ENCODE peak calls at places on chromosomes 2 and 18, in seven cellular contexts. I, E, N, L, T, V and A are unnamed samples.
A peak's percentile ranks its signal among the peaks of the same experiment; 100 is the strongest.

GRCh38 chr2:135745545-135745944 is 3.9 kb downstream of the UBXN4 start:
- DNase-seq in I (no peak), E (no peak), N (no peak), L (no peak), T (no peak), V (no peak), A (no peak)

GRCh38 chr2:5453648-5454390 is 238.4 kb upstream of the SOX11 start:
- DNase-seq in I (no peak), E (no peak), N (no peak), L (no peak), T (no peak), V (no peak), A (no peak)

GRCh38 chr2:239716536-239717318 is 308.4 kb downstream of the NDUFA10 start:
- DNase-seq in I (no peak), E (no peak), N (no peak), L (no peak), T (peak; percentile 80), V (no peak), A (no peak)

GRCh38 chr18:75353357-75353756 is 74.1 kb downstream of the SMIM21 start:
- DNase-seq in I (no peak), E (no peak), N (no peak), L (no peak), T (no peak), V (no peak), A (no peak)

GRCh38 chr2:128028668-128029054 is 802 bp upstream of the SAP130 start:
- DNase-seq in I (no peak), E (peak; percentile 58), N (no peak), L (no peak), T (peak; percentile 12), V (no peak), A (no peak)

GRCh38 chr2:28765316-28765715 is 13.7 kb downstream of the PPP1CB start:
- DNase-seq in I (no peak), E (no peak), N (no peak), L (no peak), T (no peak), V (no peak), A (no peak)

GRCh38 chr2:181203412-181203811 is 223.0 kb downstream of the UBE2E3 start:
- DNase-seq in I (peak; percentile 79), E (no peak), N (no peak), L (no peak), T (no peak), V (no peak), A (no peak)

GRCh38 chr2:120776649-120777048 is 41.0 kb downstream of the GLI2 start:
- DNase-seq in I (no peak), E (no peak), N (no peak), L (no peak), T (no peak), V (no peak), A (no peak)

GRCh38 chr2:71299507-71299906 is 32.1 kb upstream of the ZNF638 start:
- DNase-seq in I (no peak), E (peak; percentile 45), N (peak; percentile 40), L (no peak), T (peak; percentile 51), V (no peak), A (peak; percentile 35)

GRCh38 chr2:190996338-190996946 is 17.5 kb downstream of the STAT1 start:
- DNase-seq in I (no peak), E (peak; percentile 65), N (peak; percentile 70), L (no peak), T (peak; percentile 66), V (no peak), A (peak; percentile 46)

GRCh38 chr2:191245869-191246531 is 796 bp downstream of the MYO1B start:
- DNase-seq in I (peak; percentile 19), E (no peak), N (peak; percentile 88), L (no peak), T (peak; percentile 79), V (peak; percentile 57), A (no peak)

GRCh38 chr18:48743046-48743445 is 204.2 kb downstream of the CTIF start:
- DNase-seq in I (no peak), E (no peak), N (no peak), L (no peak), T (peak; percentile 87), V (no peak), A (no peak)

GRCh38 chr2:212908682-212909435 is 242.6 kb downstream of the IKZF2 start:
- DNase-seq in I (no peak), E (no peak), N (no peak), L (no peak), T (no peak), V (no peak), A (peak; percentile 34)

GRCh38 chr2:85915606-85916303 is 27.0 kb upstream of the ST3GAL5 start:
- DNase-seq in I (no peak), E (no peak), N (no peak), L (no peak), T (no peak), V (no peak), A (no peak)

GRCh38 chr2:162731917-162732804 is 106.4 kb downstream of the KCNH7 start:
- DNase-seq in I (no peak), E (no peak), N (no peak), L (peak; percentile 57), T (no peak), V (no peak), A (peak; percentile 28)

GRCh38 chr2:152694161-152694661 is 23.1 kb downstream of the PRPF40A start:
- DNase-seq in I (no peak), E (no peak), N (no peak), L (no peak), T (no peak), V (no peak), A (no peak)

GRCh38 chr2:27807476-27807875 is 36.0 kb downstream of the MRPL33 start:
- DNase-seq in I (peak; percentile 19), E (peak; percentile 31), N (peak; percentile 36), L (no peak), T (peak; percentile 38), V (no peak), A (no peak)

GRCh38 chr18:11655605-11655932 is 33.5 kb upstream of the GNAL start:
- DNase-seq in I (no peak), E (no peak), N (no peak), L (no peak), T (no peak), V (no peak), A (peak; percentile 2)

GRCh38 chr2:237552911-237553310 is 13.5 kb upstream of the PRLH start:
- DNase-seq in I (no peak), E (no peak), N (no peak), L (no peak), T (no peak), V (no peak), A (peak; percentile 62)

GRCh38 chr2:169734172-169734847 is 678 bp downstream of the KLHL23 start:
- DNase-seq in I (no peak), E (peak; percentile 58), N (no peak), L (no peak), T (peak; percentile 83), V (no peak), A (no peak)

GRCh38 chr2:60459896-60460295 is 93.6 kb downstream of the BCL11A start:
- DNase-seq in I (no peak), E (no peak), N (no peak), L (no peak), T (no peak), V (no peak), A (no peak)

GRCh38 chr2:182937864-182938263 is 71.4 kb upstream of the FRZB start:
- DNase-seq in I (no peak), E (no peak), N (no peak), L (no peak), T (no peak), V (no peak), A (no peak)

GRCh38 chr2:8189316-8189715 is 492.5 kb upstream of the ID2 start:
- DNase-seq in I (no peak), E (no peak), N (no peak), L (no peak), T (no peak), V (no peak), A (peak; percentile 13)
- TF ChIP-seq JUND in I (no peak), E (no peak), N (no peak), L (no peak), T (no peak), V (no peak), A (no peak)

GRCh38 chr2:41031282-41031681 is 579.4 kb upstream of the SLC8A1 start:
- DNase-seq in I (no peak), E (no peak), N (no peak), L (no peak), T (no peak), V (no peak), A (no peak)

GRCh38 chr2:41027095-41027494 is 575.2 kb upstream of the SLC8A1 start:
- DNase-seq in I (no peak), E (no peak), N (no peak), L (no peak), T (no peak), V (no peak), A (no peak)

GRCh38 chr2:41024806-41025205 is 572.9 kb upstream of the SLC8A1 start:
- DNase-seq in I (no peak), E (no peak), N (no peak), L (no peak), T (peak; percentile 41), V (no peak), A (no peak)

DNA sequence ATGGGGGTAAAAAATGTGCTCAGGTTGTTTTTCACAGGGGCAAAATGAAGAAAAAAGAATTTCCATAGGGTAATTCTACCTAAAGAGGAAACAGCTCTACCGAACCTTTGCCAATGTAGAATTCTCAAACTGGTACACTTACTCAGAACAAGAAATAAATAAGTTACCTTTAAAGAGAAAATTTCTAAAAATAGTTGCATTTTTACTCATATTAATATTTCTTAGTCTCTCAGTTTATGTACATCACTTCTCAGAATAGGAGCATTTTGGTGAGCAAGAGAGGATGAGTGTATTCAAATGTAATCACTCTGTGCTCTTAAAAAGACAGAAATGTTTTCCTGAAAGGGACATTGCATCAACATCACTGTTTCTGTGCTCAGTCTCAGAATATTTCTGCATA is 574.7 kb upstream of the SLC8A1 start:
- DNase-seq in I (no peak), E (no peak), N (no peak), L (no peak), T (no peak), V (no peak), A (no peak)
- TF ChIP-seq JUND in I (no peak), E (no peak), N (no peak), L (no peak), T (no peak), V (no peak), A (no peak)

GRCh38 chr2:119142822-119143221 is 15.7 kb downstream of the C1QL2 start:
- DNase-seq in I (no peak), E (no peak), N (peak; percentile 24), L (no peak), T (no peak), V (no peak), A (no peak)
- TF ChIP-seq JUND in I (no peak), E (no peak), N (no peak), L (no peak), T (no peak), V (no peak), A (no peak)

GRCh38 chr2:36777788-36778187 is 81.3 kb downstream of the VIT start:
- DNase-seq in I (no peak), E (no peak), N (no peak), L (no peak), T (no peak), V (no peak), A (no peak)

GRCh38 chr2:36779462-36779861 is 83.0 kb downstream of the VIT start:
- DNase-seq in I (no peak), E (no peak), N (no peak), L (no peak), T (no peak), V (no peak), A (no peak)

GRCh38 chr2:36781907-36782635 is 85.6 kb downstream of the VIT start:
- DNase-seq in I (no peak), E (no peak), N (no peak), L (no peak), T (no peak), V (no peak), A (no peak)

GRCh38 chr2:36783276-36783675 is 86.8 kb downstream of the VIT start:
- DNase-seq in I (no peak), E (no peak), N (no peak), L (no peak), T (no peak), V (no peak), A (no peak)

GRCh38 chr2:36780231-36780808 is 83.8 kb downstream of the VIT start:
- DNase-seq in I (peak; percentile 38), E (peak; percentile 55), N (peak; percentile 51), L (peak; percentile 16), T (peak; percentile 65), V (no peak), A (peak; percentile 22)
- TF ChIP-seq JUND in I (no peak), E (no peak), N (no peak), L (no peak), T (no peak), V (no peak), A (no peak)